ENCODE peak calls at places on chromosomes 16 and 17, in seven cellular contexts. L, Y, A, K, X, O and T are unnamed samples.

GRCh38 chr17:2056221-2057129 is 1.6 kb downstream of the HIC1 start:
- DNase-seq in L (peak), K (peak), X (no peak), O (no peak), A (peak), Y (peak), T (peak)

GRCh38 chr17:42586514-42587230 is 9.1 kb upstream of the PSMC3IP start:
- DNase-seq in K (no peak), Y (peak), O (no peak), X (no peak), L (no peak), A (no peak), T (no peak)

GRCh38 chr16:80569440-80570105 is 28.8 kb downstream of the DYNLRB2 start:
- DNase-seq in A (peak), K (peak), X (no peak), O (no peak), L (no peak), Y (no peak), T (no peak)

GRCh38 chr17:44999433-44999832 is 31.3 kb upstream of the C1QL1 start:
- DNase-seq in A (no peak), X (no peak), K (no peak), O (no peak), L (no peak), Y (no peak), T (no peak)

GRCh38 chr17:50830298-50830697 is 5.1 kb upstream of the WFIKKN2 start:
- DNase-seq in K (peak), O (peak), X (no peak), Y (no peak), L (no peak), A (peak), T (no peak)

GRCh38 chr16:83301966-83302365 is 505.8 kb upstream of the HSBP1 start:
- DNase-seq in L (no peak), X (no peak), Y (no peak), O (no peak), K (no peak), A (peak), T (no peak)

GRCh38 chr17:50719924-50720805 is 762 bp downstream of the LUC7L3 start:
- DNase-seq in X (no peak), K (no peak), A (no peak), O (no peak), Y (no peak), L (no peak), T (no peak)

GRCh38 chr17:46003907-46004748 is 5.1 kb downstream of the STH start:
- DNase-seq in A (peak), K (no peak), O (peak), L (peak), X (no peak), Y (peak), T (peak)

GRCh38 chr17:72390675-72391501 is 270.1 kb downstream of the SOX9 start:
- DNase-seq in A (peak), K (peak), Y (no peak), O (no peak), X (no peak), L (no peak), T (no peak)

GRCh38 chr17:79844869-79845600 is 5.8 kb upstream of the CBX4 start:
- DNase-seq in O (peak), L (peak), Y (peak), A (no peak), K (no peak), X (no peak), T (peak)

GRCh38 chr17:82754297-82755208 is 2.7 kb downstream of the TBCD start:
- DNase-seq in A (no peak), O (no peak), L (peak), Y (no peak), K (no peak), X (peak), T (no peak)

GRCh38 chr17:58272367-58273280 is 8.1 kb downstream of the MPO start:
- DNase-seq in Y (no peak), K (no peak), X (no peak), A (no peak), O (no peak), L (no peak), T (no peak)

GRCh38 chr16:69838417-69838990 is 76.4 kb downstream of the WWP2 start:
- DNase-seq in L (peak), A (no peak), Y (no peak), K (no peak), O (no peak), X (no peak), T (no peak)

GRCh38 chr16:64866026-64866425 is 255.8 kb downstream of the CDH11 start:
- DNase-seq in O (no peak), K (peak), L (no peak), A (no peak), Y (no peak), X (no peak), T (no peak)

GRCh38 chr16:48408688-48409087 is 23.5 kb upstream of the SIAH1 start:
- DNase-seq in O (peak), X (peak), K (peak), A (peak), Y (no peak), L (peak), T (peak)

GRCh38 chr16:29315916-29316517 is 90.5 kb downstream of the NPIPB11 start:
- DNase-seq in X (no peak), Y (no peak), K (no peak), L (no peak), A (no peak), O (no peak), T (peak)

GRCh38 chr17:76700627-76701470 is 9.9 kb downstream of the MXRA7 start:
- DNase-seq in K (peak), L (peak), Y (peak), O (no peak), X (no peak), A (peak), T (peak)

GRCh38 chr16:57977418-57978069 is 6.6 kb upstream of the CNGB1 start:
- DNase-seq in L (no peak), K (no peak), Y (no peak), X (no peak), A (no peak), O (no peak), T (no peak)

GRCh38 chr17:4908711-4909496 is 6.0 kb upstream of the CHRNE start:
- DNase-seq in L (peak), X (peak), O (peak), Y (peak), K (peak), A (peak), T (peak)

GRCh38 chr17:78428025-78428575 is 49.7 kb downstream of the PGS1 start:
- DNase-seq in L (no peak), X (no peak), Y (no peak), O (no peak), K (no peak), A (no peak), T (no peak)

GRCh38 chr17:68085751-68086445 is 50.4 kb downstream of the KPNA2 start:
- DNase-seq in A (no peak), Y (peak), L (peak), K (no peak), X (no peak), O (peak), T (no peak)

GRCh38 chr17:79749156-79749815 is 18.5 kb downstream of the ENPP7 start:
- DNase-seq in O (no peak), X (no peak), L (no peak), K (peak), Y (no peak), A (peak), T (no peak)

GRCh38 chr16:71559855-71560254 is 17.0 kb downstream of the TAT start:
- DNase-seq in O (no peak), Y (no peak), L (no peak), A (no peak), K (no peak), X (no peak), T (no peak)

GRCh38 chr16:88624481-88624880 is 13.9 kb upstream of the IL17C start:
- DNase-seq in A (no peak), X (no peak), O (no peak), K (no peak), Y (no peak), L (no peak), T (no peak)

GRCh38 chr16:56042416-56042815 is 148.9 kb upstream of the GNAO1 start:
- DNase-seq in X (no peak), L (no peak), A (no peak), K (no peak), Y (no peak), O (no peak), T (no peak)

GRCh38 chr17:58956997-58957724 is 149.5 kb downstream of the TRIM37 start:
- DNase-seq in O (no peak), K (peak), X (no peak), Y (no peak), A (peak), L (no peak), T (no peak)

GRCh38 chr17:43125967-43126910 is 1.1 kb upstream of the BRCA1 start:
- DNase-seq in Y (peak), L (peak), X (no peak), K (no peak), A (no peak), O (no peak), T (peak)

GRCh38 chr16:90020838-90021382 is 1.7 kb upstream of the DBNDD1 start:
- DNase-seq in A (peak), Y (no peak), O (no peak), L (no peak), K (no peak), X (no peak), T (no peak)

GRCh38 chr17:79754359-79754758 is 23.6 kb upstream of the CBX2 start:
- DNase-seq in Y (no peak), O (no peak), A (no peak), K (no peak), X (no peak), L (no peak), T (no peak)

GRCh38 chr16:80250376-80250775 is 290.4 kb upstream of the DYNLRB2 start:
- DNase-seq in L (no peak), O (no peak), X (no peak), A (no peak), Y (no peak), K (no peak), T (no peak)

GRCh38 chr16:70399951-70400350 is 38.9 kb downstream of the ST3GAL2 start:
- DNase-seq in K (no peak), L (no peak), X (no peak), A (no peak), Y (no peak), O (no peak), T (no peak)

GRCh38 chr16:63613701-63614100 is 1508.2 kb downstream of the CDH11 start:
- DNase-seq in O (no peak), X (no peak), L (no peak), K (peak), A (peak), Y (no peak), T (no peak)

GRCh38 chr16:63612462-63613227 is 1509.2 kb downstream of the CDH11 start:
- DNase-seq in O (no peak), X (no peak), K (no peak), A (peak), L (no peak), Y (no peak), T (no peak)

GRCh38 chr16:63617990-63618763 is 1503.7 kb downstream of the CDH11 start:
- DNase-seq in O (no peak), K (no peak), Y (peak), A (peak), L (no peak), X (peak), T (no peak)

GRCh38 chr16:63617047-63617989 is 1504.5 kb downstream of the CDH11 start:
- DNase-seq in X (no peak), K (peak), Y (no peak), A (peak), L (no peak), O (no peak), T (no peak)

GRCh38 chr16:63614421-63614820 is 1507.4 kb downstream of the CDH11 start:
- DNase-seq in Y (no peak), A (peak), O (no peak), X (no peak), L (no peak), K (peak), T (no peak)
- TF ChIP-seq CTCF in Y (no peak), A (no peak), O (no peak), X (no peak), L (no peak), K (no peak), T (no peak)

GRCh38 chr17:55731586-55732250 is 9.1 kb upstream of the TMEM100 start:
- DNase-seq in K (no peak), Y (peak), O (no peak), X (peak), A (peak), L (peak), T (peak)
- H3K4me3 ChIP-seq in K (peak), Y (no peak), O (peak), X (no peak), A (peak), L (no peak), T (peak)

DNA sequence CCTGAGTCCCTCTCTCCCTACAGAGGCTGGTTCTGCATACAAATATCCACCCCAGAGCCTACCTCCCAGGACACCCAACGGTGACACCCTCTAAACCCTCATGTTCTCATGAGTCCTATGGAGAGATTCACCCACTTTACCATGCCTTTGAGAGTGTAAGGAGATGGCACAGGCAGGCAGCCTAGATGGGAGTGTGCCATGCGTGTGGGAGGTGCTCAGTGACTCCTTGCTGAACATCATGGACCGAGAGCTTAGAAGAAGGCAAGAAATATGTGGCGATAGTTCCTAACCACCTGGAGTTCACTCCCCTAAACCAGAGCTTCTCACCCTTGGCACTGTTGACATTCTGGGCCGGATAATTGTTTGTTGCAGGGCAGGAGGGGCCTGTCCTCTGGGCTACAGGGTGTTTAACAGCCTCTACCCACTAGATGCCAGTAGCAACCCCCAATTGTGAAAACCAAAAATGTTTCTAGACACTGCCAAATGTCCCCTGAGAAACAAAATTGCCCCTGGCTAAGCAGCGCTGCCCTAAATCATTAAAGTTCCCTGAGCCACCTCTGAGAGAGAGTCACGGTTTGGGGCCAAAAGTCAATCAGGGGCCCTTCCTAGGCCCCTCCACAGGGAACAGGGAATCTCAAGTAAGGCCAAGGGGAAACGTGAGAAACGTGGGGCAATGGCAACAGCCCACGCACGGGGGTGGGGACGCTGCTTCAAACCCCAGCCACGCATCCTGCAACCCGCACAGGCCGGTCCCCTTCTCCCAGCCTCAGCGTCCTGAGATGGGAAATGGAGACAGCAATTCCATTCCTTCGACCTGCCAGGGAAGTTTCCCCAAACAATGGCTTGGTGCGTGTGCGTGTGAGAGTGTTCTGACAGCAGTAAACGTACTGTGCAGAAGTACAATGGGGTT is 66.8 kb downstream of the C16orf78 start:
- DNase-seq in Y (peak), A (no peak), K (no peak), O (no peak), L (no peak), X (no peak), T (peak)
- TF ChIP-seq CTCF in Y (no peak), A (no peak), K (no peak), O (no peak), L (no peak), X (no peak), T (no peak)

GRCh38 chr17:81285894-81286293 is 9.2 kb downstream of the SLC38A10 start:
- DNase-seq in O (no peak), L (no peak), X (no peak), Y (no peak), A (no peak), K (no peak), T (no peak)

GRCh38 chr17:81282876-81283275 is 12.2 kb downstream of the SLC38A10 start:
- DNase-seq in K (no peak), A (no peak), L (no peak), X (no peak), O (no peak), Y (no peak), T (no peak)

GRCh38 chr17:81286491-81287145 is 8.5 kb downstream of the SLC38A10 start:
- DNase-seq in K (no peak), O (no peak), X (no peak), L (no peak), A (no peak), Y (no peak), T (no peak)

GRCh38 chr17:81287155-81287554 is 8.0 kb downstream of the SLC38A10 start:
- DNase-seq in X (no peak), K (no peak), Y (no peak), O (no peak), L (no peak), A (no peak), T (no peak)

DNA sequence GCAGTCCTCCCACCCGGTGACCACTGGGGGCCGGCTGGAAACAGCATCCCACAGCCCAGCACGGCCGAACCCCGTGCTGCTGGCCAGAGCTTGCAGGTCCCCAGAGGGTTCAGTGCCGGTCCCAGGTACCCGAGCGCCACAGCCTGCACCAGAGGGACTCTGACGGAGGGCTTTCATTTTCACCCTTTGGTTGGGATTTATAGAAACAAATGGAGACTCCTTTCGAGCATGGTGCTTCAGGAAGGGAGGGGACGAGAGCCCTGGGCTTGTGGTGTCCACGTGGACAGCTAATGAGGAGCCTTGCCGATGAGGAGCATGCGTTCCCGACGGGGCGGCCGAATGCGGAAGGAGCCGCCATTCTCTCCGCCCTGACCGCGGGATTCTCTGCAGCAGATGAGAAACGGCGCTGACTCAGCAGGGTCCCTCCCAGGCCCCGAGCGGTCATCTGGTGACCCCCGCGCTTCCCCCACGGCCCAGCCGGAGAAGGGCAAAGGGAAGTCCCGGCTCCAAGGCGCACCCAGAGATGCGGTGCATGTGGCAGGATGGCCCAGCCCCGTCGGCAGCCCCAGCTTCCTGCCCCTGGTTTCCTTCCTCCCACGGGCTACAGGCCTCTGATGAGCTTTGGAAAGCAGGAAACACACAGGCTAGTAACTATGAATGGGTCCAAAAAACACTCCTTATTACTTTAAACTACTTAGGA is 9.8 kb downstream of the SLC38A10 start:
- DNase-seq in Y (peak), X (peak), L (peak), K (peak), O (peak), A (peak), T (peak)
- H3K4me3 ChIP-seq in Y (peak), X (no peak), L (no peak), K (peak), O (peak), A (peak), T (peak)